ENCODE peak calls at places on chromosomes 13 and 19, in four cellular contexts. G is HepG2, T is K562, H is GM12878. C is an unnamed sample.

GRCh38 chr13:40127476-40127875 is 472.0 kb downstream of the COG6 start:
- DNase-seq in T (no peak), H (no peak), G (no peak), C (no peak)

GRCh38 chr13:39417131-39417530 is 185.9 kb downstream of the LHFPL6 start:
- DNase-seq in T (no peak), G (no peak), H (no peak), C (peak; percentile 45)

GRCh38 chr19:39515551-39516191 is 732 bp downstream of the SELENOV start:
- DNase-seq in G (no peak), T (no peak), H (no peak), C (peak; percentile 88)

GRCh38 chr19:58033741-58034475 is at the start of gene ZSCAN1:
- DNase-seq in G (no peak), T (no peak), H (no peak), C (peak; percentile 97)

GRCh38 chr13:29484236-29484635 is 111.3 kb downstream of the SLC7A1 start:
- DNase-seq in G (no peak), T (no peak), H (no peak), C (no peak)

GRCh38 chr13:107835339-107836018 is 379.9 kb downstream of the LIG4 start:
- DNase-seq in H (no peak), G (no peak), T (no peak), C (no peak)

GRCh38 chr19:5038631-5039271 is 69.8 kb downstream of the KDM4B start:
- DNase-seq in T (peak; percentile 34), H (no peak), G (peak; percentile 17), C (peak; percentile 54)

GRCh38 chr13:48436661-48437242 is 23.8 kb upstream of the LPAR6 start:
- DNase-seq in H (no peak), T (no peak), G (no peak), C (no peak)

GRCh38 chr19:46303702-46304397 is 7.0 kb downstream of the HIF3A start:
- DNase-seq in G (no peak), H (no peak), T (peak; percentile 84), C (peak; percentile 100)

GRCh38 chr19:246551-246950 is 44.7 kb downstream of the PLPP2 start:
- DNase-seq in T (no peak), H (no peak), G (no peak), C (peak; percentile 21)

GRCh38 chr19:49106648-49107135 is 7.5 kb upstream of the LIN7B start:
- DNase-seq in G (peak; percentile 59), T (no peak), H (no peak), C (peak; percentile 83)

GRCh38 chr19:9610484-9611113 is 10.4 kb downstream of the ZNF561 start:
- DNase-seq in G (no peak), T (no peak), H (no peak), C (no peak)

GRCh38 chr13:51453959-51454703 is 1.3 kb upstream of the INTS6 start:
- DNase-seq in G (no peak), H (no peak), T (peak; percentile 12), C (no peak)

GRCh38 chr19:2906631-2907195 is 6.0 kb downstream of the ZNF57 start:
- DNase-seq in H (no peak), G (no peak), T (no peak), C (no peak)

GRCh38 chr19:47152632-47153031 is 22.0 kb downstream of the SAE1 start:
- DNase-seq in T (no peak), H (no peak), G (no peak), C (no peak)

GRCh38 chr13:95437561-95437960 is 115.0 kb upstream of the CLDN10 start:
- DNase-seq in G (no peak), H (no peak), T (peak; percentile 31), C (no peak)

GRCh38 chr13:35694549-35695233 is 218.2 kb upstream of the MAB21L1 start:
- DNase-seq in H (no peak), T (no peak), G (peak; percentile 1), C (no peak)

DNA sequence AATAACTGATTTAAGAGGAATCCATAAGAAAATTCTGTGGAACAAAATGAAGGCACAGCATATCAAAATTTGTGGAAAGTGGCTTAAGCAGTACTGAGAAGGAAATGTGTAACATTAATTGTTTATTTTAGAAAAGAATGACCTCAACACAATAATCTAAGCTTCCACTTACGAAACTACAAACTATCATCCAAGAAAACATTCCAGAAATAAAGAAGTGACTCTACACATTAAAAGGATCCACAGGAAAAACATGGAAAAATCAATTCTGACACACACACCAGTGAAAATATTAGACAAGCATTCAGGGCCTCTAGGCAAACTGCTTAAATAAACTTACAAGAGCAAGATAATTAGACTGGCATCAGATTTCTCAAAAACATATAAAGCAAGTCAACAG is 14.0 kb downstream of the EXOSC8 start:
- DNase-seq in H (no peak), T (no peak), G (no peak), C (no peak)
- TF ChIP-seq CREB1 in H (no peak), T (no peak), G (no peak), C (no peak)

DNA sequence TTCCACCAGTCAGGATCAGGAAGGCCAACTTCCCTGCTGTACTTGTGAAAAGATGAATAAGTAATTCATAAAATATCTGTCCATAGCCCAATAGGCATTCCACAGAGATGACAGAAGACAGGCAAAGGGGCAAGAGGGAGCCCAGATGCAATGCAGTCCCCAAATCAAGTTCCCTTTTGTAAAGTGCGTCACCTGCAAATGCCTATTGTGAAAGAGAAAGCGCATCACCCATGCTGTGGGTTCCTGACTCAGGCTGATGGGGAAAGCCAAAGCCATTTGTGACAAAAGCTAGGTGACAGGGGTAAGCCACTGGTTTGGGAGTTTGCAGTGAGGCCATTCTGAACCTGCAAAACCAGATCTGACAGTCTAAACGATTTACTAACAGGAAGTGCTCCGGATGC is 157.5 kb upstream of the ZNF536 start:
- DNase-seq in G (no peak), T (no peak), H (peak; percentile 1), C (no peak)
- TF ChIP-seq CBFB in G (no peak), T (no peak), H (no peak), C (no peak)

GRCh38 chr13:105219636-105220035 is 1315.8 kb downstream of the EFNB2 start:
- DNase-seq in T (no peak), G (no peak), H (no peak), C (no peak)
- TF ChIP-seq ATF2 in T (no peak), G (no peak), H (no peak), C (no peak)

GRCh38 chr19:12992729-12993128 is 2.5 kb upstream of the NFIX start:
- DNase-seq in H (no peak), G (no peak), T (no peak), C (no peak)

GRCh38 chr19:12990853-12991252 is 4.4 kb upstream of the NFIX start:
- DNase-seq in T (no peak), H (no peak), G (no peak), C (no peak)

GRCh38 chr19:12993562-12993961 is 1.7 kb upstream of the NFIX start:
- DNase-seq in H (no peak), T (no peak), G (no peak), C (no peak)

GRCh38 chr19:12990447-12990846 is 4.8 kb upstream of the NFIX start:
- DNase-seq in G (no peak), T (no peak), H (no peak), C (no peak)

DNA sequence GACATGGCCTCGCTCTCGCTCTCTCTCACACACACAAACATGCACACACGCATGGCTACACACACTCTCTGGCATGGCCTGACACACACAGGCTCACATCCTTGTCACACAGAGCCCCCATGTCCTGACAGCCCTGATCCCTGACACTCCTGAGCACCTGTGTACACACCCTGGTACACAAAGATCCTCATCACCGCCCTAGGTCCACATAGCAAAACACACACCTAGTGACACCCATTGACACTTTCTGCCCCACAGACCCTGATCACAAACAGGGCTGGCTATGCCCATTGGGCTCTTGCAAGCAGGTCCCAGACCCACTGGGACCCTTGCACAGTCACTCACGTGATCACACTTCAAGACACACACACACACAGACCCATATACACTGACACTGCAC is 4.0 kb upstream of the NFIX start:
- DNase-seq in H (no peak), G (no peak), T (no peak), C (no peak)
- TF ChIP-seq CREB1 in H (no peak), G (no peak), T (no peak), C (no peak)

DNA sequence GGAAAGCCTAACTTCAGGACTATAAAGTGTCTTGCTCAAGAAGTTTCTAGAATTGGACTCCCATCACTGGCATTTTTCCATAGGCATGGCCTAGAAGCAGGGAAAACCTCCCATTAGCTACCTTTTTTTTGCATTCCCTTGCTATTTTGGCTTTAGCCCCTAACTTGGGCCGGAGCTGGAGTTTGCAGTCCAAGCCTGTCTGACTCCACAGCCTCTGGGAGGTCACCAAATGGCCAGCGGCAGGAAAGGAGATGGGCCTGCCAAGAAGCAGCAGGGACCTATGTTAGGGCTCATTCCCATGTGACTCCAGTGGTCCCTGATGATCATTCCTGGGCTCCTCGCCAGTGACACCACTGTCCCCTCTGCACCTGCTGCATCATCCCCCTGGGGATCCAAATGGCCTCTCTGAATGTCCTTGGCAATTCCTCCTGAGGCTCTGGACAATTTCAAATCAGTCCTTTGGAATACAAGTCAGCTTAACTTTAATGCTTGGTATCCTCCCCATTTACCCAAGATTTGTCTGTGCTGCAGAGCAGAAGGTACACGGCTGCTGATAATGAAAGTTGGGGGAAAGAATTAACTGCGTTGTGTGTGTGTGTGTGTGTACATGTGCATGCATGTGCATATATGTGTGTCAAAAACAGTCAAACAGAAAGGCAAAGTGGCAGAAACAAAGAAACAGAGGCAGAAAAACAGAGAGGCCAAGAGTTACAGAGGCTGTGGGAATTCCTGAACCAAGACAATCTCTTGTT is 69.8 kb upstream of the SERP2 start:
- DNase-seq in H (no peak), T (no peak), G (no peak), C (no peak)
- TF ChIP-seq CBFB in H (no peak), T (no peak), G (no peak), C (no peak)

GRCh38 chr19:33640773-33641172 is 19.0 kb downstream of the CHST8 start:
- DNase-seq in G (no peak), H (no peak), T (no peak), C (no peak)

GRCh38 chr19:33641261-33641660 is 19.5 kb downstream of the CHST8 start:
- DNase-seq in H (no peak), T (no peak), G (no peak), C (no peak)

GRCh38 chr19:33641956-33642498 is 20.3 kb downstream of the CHST8 start:
- DNase-seq in H (no peak), G (no peak), T (no peak), C (peak; percentile 7)

GRCh38 chr19:33639034-33639681 is 17.4 kb downstream of the CHST8 start:
- DNase-seq in T (no peak), H (no peak), G (no peak), C (no peak)

DNA sequence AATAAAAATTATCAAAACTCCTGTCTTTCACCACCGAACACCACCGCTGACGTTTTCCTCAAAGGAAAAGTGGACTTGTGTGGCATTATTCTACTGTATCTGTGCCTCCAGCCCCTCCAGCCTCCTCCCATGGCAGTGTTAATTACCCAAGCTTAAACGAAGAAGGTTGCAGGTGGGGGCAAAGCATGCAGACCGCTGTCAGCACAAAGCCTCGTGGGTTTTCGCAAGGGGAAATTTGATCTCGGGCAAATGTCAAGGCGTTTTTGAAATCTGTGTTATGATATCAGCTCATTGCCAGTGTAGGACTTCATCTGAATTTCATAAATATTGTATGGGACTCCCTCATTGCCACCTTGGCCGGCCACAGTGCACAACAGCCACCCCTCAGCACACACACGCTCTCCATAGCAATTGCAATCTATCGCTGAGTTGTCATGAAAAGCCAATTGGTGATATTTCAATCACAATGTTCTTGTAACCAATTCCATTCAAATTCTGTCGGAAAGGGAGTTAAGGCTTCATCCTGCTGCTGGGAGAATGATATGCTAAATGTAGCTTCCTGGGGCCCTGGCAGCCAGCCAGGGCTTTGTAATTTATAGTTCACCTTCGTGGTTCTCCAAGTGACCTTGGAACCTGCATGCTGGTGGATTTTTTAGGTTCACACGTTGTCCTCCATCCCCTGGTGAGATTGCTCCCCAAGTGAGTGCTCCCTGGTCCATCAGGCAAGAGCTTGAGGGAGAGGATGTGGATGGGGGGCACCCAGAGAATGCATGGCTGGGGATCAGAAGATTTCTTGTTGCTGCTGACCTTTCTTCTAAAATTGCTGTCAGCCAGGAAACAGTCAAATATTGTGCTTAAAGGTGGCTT is 16.6 kb downstream of the CHST8 start:
- DNase-seq in G (no peak), H (no peak), T (no peak), C (no peak)
- TF ChIP-seq ATF2 in G (no peak), H (no peak), T (no peak), C (no peak)

C was measured in WTC11.